ENCODE peak calls at places on chromosomes 13 and 19, in five cellular contexts. B, D, O, X and T are unnamed samples.

GRCh38 chr13:27966641-27967202 is 2.4 kb downstream of the CDX2 start:
- DNase-seq in D (no peak), O (no peak), B (no peak), X (no peak), T (no peak)

GRCh38 chr19:11142528-11143171 is 12.9 kb downstream of the SPC24 start:
- DNase-seq in B (peak), O (no peak), D (peak), X (peak), T (peak)

GRCh38 chr19:7522072-7522922 is at the start of gene MCOLN1:
- DNase-seq in O (peak), D (peak), X (peak), B (peak), T (peak)

GRCh38 chr13:99083976-99084375 is 106.1 kb upstream of the DOCK9 start:
- DNase-seq in B (no peak), D (no peak), X (no peak), O (no peak), T (no peak)

GRCh38 chr13:44300895-44301638 is 72.6 kb upstream of the SERP2 start:
- DNase-seq in O (no peak), X (peak), D (peak), B (peak), T (peak)

GRCh38 chr13:110442946-110443632 is 118.4 kb downstream of the RAB20 start:
- DNase-seq in X (peak), D (no peak), B (peak), O (no peak), T (peak)

GRCh38 chr13:35764359-35765015 is 288.0 kb upstream of the MAB21L1 start:
- DNase-seq in D (no peak), X (no peak), O (no peak), B (peak), T (peak)

GRCh38 chr19:54448037-54448773 is 794 bp upstream of the LENG8 start:
- DNase-seq in D (no peak), O (peak), X (peak), B (peak), T (peak)

GRCh38 chr19:28556371-28556770 is 656.6 kb downstream of the UQCRFS1 start:
- DNase-seq in X (no peak), D (no peak), B (no peak), O (no peak), T (no peak)

GRCh38 chr13:46721054-46721453 is 75.9 kb downstream of the ESD start:
- DNase-seq in X (peak), D (peak), B (peak), O (peak), T (peak)

GRCh38 chr13:50993908-50994307 is 84.3 kb downstream of the RNASEH2B start:
- DNase-seq in X (no peak), D (peak), O (no peak), B (peak), T (no peak)

GRCh38 chr13:98626298-98626940 is 49.5 kb upstream of the STK24 start:
- DNase-seq in X (no peak), D (no peak), O (no peak), B (peak), T (no peak)

GRCh38 chr13:106376411-106377112 is 158.9 kb downstream of the EFNB2 start:
- DNase-seq in B (peak), O (no peak), D (no peak), X (peak), T (peak)

GRCh38 chr19:33096005-33096404 is 15.0 kb downstream of the GPATCH1 start:
- DNase-seq in B (no peak), X (no peak), O (no peak), D (no peak), T (peak)

GRCh38 chr13:37173214-37173613 is 67.8 kb upstream of the CSNK1A1L start:
- DNase-seq in O (no peak), B (peak), X (peak), D (no peak), T (no peak)

GRCh38 chr13:97856001-97856675 is 97.3 kb upstream of the IPO5 start:
- DNase-seq in X (peak), O (no peak), B (peak), D (no peak), T (peak)

GRCh38 chr13:30869491-30869890 is 36.6 kb upstream of the MEDAG start:
- DNase-seq in O (no peak), X (no peak), D (no peak), B (peak), T (no peak)

GRCh38 chr19:47479701-47480503 is 4.1 kb downstream of the KPTN start:
- DNase-seq in B (peak), O (no peak), X (peak), D (no peak), T (no peak)

GRCh38 chr19:49271080-49271753 is 53.8 kb downstream of the SLC6A16 start:
- DNase-seq in D (no peak), O (no peak), X (peak), B (peak), T (no peak)

GRCh38 chr13:83819611-83820010 is 62.7 kb downstream of the SLITRK1 start:
- DNase-seq in D (no peak), X (peak), B (peak), O (no peak), T (no peak)

GRCh38 chr13:25192489-25192888 is 20.4 kb upstream of the AMER2 start:
- DNase-seq in B (no peak), O (no peak), X (no peak), D (no peak), T (no peak)

GRCh38 chr13:40136896-40137295 is 481.4 kb downstream of the COG6 start:
- DNase-seq in X (no peak), B (no peak), O (no peak), D (no peak), T (no peak)

GRCh38 chr13:40598599-40598998 is 67.8 kb downstream of the FOXO1 start:
- DNase-seq in X (no peak), O (no peak), B (no peak), D (peak), T (peak)

GRCh38 chr19:3573162-3573857 is 566 bp downstream of the HMG20B start:
- DNase-seq in B (peak), D (no peak), X (no peak), O (no peak), T (no peak)

GRCh38 chr19:49338023-49338677 is 2.9 kb downstream of the CD37 start:
- DNase-seq in O (no peak), B (no peak), D (no peak), X (no peak), T (no peak)

GRCh38 chr19:16497042-16497441 is 848 bp downstream of the C19orf44 start:
- DNase-seq in D (no peak), X (peak), O (no peak), B (no peak), T (no peak)

GRCh38 chr13:26168276-26168814 is 53.8 kb downstream of the RNF6 start:
- DNase-seq in B (peak), O (no peak), D (no peak), X (peak), T (no peak)

GRCh38 chr19:50046649-50047503 is 21.1 kb downstream of the ZNF473 start:
- DNase-seq in O (peak), B (peak), D (no peak), X (no peak), T (no peak)

GRCh38 chr19:49932731-49933131 is 3.4 kb upstream of the NUP62 start:
- DNase-seq in X (no peak), B (no peak), D (no peak), O (no peak), T (no peak)

GRCh38 chr19:43464089-43464775 is 1.2 kb downstream of the LYPD3 start:
- DNase-seq in O (no peak), D (no peak), B (no peak), X (no peak), T (no peak)

GRCh38 chr13:37540228-37540627 is 58.3 kb downstream of the POSTN start:
- DNase-seq in X (peak), O (no peak), D (no peak), B (peak), T (no peak)

GRCh38 chr13:50493683-50494082 is 349.8 kb downstream of the DLEU7 start:
- DNase-seq in B (no peak), D (no peak), O (no peak), X (no peak), T (no peak)

GRCh38 chr19:5632241-5632612 is 9.3 kb downstream of the SAFB start:
- DNase-seq in O (no peak), D (no peak), X (no peak), B (no peak), T (no peak)

GRCh38 chr19:41744850-41745249 is 10.5 kb upstream of the CEACAM6 start:
- DNase-seq in B (no peak), D (no peak), O (no peak), X (no peak), T (no peak)

GRCh38 chr19:18626906-18627305 is 9.9 kb upstream of the KLHL26 start:
- DNase-seq in B (peak), O (no peak), X (no peak), D (no peak), T (no peak)

GRCh38 chr19:2984196-2984490 is 6.8 kb downstream of the TLE6 start:
- DNase-seq in D (no peak), B (no peak), X (no peak), O (no peak), T (no peak)